ENCODE peak calls at places on chromosomes 7 and 10, in seven cellular contexts. U, N, P, D, M, W and C are unnamed samples. For H3K4me1, the result is how much of the 10 kb centered on the place peaks cover.

GRCh38 chr10:110609592-110609991 is 34.5 kb upstream of the RBM20 start:
- DNase-seq in N (peak), P (no peak), D (peak), W (no peak), M (peak), U (no peak), C (no peak)

GRCh38 chr10:78567680-78568453 is 500.9 kb upstream of the ZMIZ1 start:
- DNase-seq in D (no peak), P (no peak), M (no peak), W (peak), U (no peak), N (peak), C (no peak)

GRCh38 chr7:32532086-32532485 is 36.8 kb downstream of the AVL9 start:
- DNase-seq in U (no peak), W (no peak), M (no peak), N (peak), D (no peak), P (no peak), C (no peak)

GRCh38 chr10:69377191-69377590 is 39.5 kb downstream of the TACR2 start:
- DNase-seq in N (no peak), D (no peak), U (no peak), W (no peak), M (no peak), P (no peak), C (no peak)

GRCh38 chr10:27285093-27285492 is 44.5 kb upstream of the ACBD5 start:
- DNase-seq in N (peak), W (no peak), D (peak), U (no peak), M (peak), P (peak), C (peak)

GRCh38 chr7:17690030-17690429 is 250.3 kb downstream of the SNX13 start:
- DNase-seq in U (no peak), M (no peak), N (peak), D (peak), W (peak), P (peak), C (peak)

GRCh38 chr7:87984088-87984487 is 50.0 kb downstream of the ADAM22 start:
- DNase-seq in M (no peak), D (no peak), U (no peak), P (no peak), N (no peak), W (no peak), C (no peak)

GRCh38 chr10:25076501-25077197 is 60.2 kb downstream of the THNSL1 start:
- DNase-seq in N (no peak), M (no peak), U (no peak), W (no peak), P (no peak), D (no peak), C (no peak)

GRCh38 chr10:51397695-51398094 is 301.7 kb downstream of the CSTF2T start:
- DNase-seq in U (peak), M (no peak), N (peak), P (peak), W (peak), D (no peak), C (peak)

GRCh38 chr7:2353650-2354172 is 916 bp upstream of the EIF3B start:
- DNase-seq in U (peak), N (peak), D (peak), M (peak), P (peak), W (peak), C (peak)

GRCh38 chr7:2354173-2355078 is at the start of gene EIF3B:
- DNase-seq in P (peak), D (peak), M (peak), N (peak), U (peak), W (peak), C (peak)

GRCh38 chr7:2355079-2356008 is 717 bp downstream of the EIF3B start:
- DNase-seq in P (peak), N (no peak), M (peak), U (peak), W (no peak), D (peak), C (peak)

GRCh38 chr7:2353113-2353512 is 1.5 kb upstream of the EIF3B start:
- DNase-seq in M (no peak), P (no peak), D (no peak), N (no peak), U (no peak), W (no peak), C (no peak)

DNA sequence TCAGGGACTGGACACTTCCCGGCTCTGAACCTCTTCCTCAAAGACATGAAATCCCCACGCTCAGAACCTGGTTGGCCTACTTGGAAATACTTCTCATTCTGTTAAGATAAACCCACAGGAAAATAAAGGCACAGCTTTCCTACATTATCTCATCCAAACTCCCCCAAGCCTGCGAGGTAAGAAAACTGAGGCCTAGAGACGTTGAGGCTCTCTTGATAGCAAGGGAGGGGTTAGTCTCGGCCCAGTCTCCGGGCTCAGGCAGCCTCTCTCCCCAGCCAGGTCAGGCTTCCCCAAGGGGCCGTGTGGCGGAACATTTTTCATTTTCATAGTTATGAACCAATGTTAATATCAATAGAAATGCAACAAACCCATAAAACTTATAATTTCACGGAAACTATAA is 4.6 kb upstream of the EIF3B start:
- DNase-seq in P (no peak), D (no peak), U (no peak), W (no peak), M (no peak), N (no peak), C (no peak)
- H3K4me1 ChIP-seq in P (under half), D (under half), U (under half), W (under half), M (under half), N (under half), C (under half)

GRCh38 chr7:29229056-29229455 is 34.5 kb downstream of the CHN2 start:
- DNase-seq in M (no peak), P (no peak), D (no peak), N (no peak), U (no peak), W (no peak), C (no peak)
- H3K4me1 ChIP-seq in M (under half), P (under half), D (under half), N (under half), U (under half), W (under half), C (under half)

DNA sequence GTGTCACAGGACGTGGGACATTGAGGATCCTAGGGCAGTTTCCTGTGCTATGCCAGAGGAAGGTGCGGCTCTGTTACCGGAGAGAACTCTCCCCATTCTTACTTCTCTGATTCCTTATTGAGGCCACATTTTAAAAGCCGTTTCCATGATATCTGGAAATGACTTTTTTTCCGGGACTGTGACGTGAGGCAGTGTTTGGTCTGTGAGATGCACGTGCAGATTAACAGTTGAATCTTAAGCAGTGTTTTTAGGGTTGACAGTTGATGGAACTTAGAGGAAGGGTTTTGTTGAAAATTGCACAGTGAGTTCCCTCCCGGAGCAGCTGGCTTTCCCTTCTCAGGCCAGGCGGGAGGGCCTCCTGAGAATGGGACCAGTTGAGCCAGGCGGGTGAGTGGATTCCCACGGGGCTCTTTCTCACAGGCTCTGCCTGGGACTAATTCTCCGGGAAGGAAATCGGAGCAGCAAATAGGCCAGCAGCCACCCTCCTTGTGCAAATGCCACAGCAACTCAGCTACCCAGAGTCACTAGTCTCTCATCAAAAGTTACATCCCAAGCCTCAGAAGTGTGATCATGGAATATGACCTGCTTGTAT is 125.3 kb downstream of the TACC2 start:
- DNase-seq in M (no peak), N (peak), P (no peak), W (peak), U (peak), D (no peak), C (peak)
- H3K4me1 ChIP-seq in M (half or more), N (under half), P (under half), W (under half), U (under half), D (half or more), C (under half)

GRCh38 chr7:101891936-101892640 is 74.7 kb downstream of the CUX1 start:
- DNase-seq in M (no peak), U (no peak), W (no peak), D (peak), P (no peak), N (no peak), C (no peak)
- H3K4me1 ChIP-seq in M (under half), U (under half), W (under half), D (half or more), P (under half), N (under half), C (under half)

GRCh38 chr7:12028508-12028907 is 182.6 kb upstream of the TMEM106B start:
- DNase-seq in D (no peak), M (no peak), P (no peak), W (no peak), N (no peak), U (no peak), C (no peak)
- H3K4me1 ChIP-seq in D (under half), M (under half), P (under half), W (under half), N (under half), U (under half), C (under half)

DNA sequence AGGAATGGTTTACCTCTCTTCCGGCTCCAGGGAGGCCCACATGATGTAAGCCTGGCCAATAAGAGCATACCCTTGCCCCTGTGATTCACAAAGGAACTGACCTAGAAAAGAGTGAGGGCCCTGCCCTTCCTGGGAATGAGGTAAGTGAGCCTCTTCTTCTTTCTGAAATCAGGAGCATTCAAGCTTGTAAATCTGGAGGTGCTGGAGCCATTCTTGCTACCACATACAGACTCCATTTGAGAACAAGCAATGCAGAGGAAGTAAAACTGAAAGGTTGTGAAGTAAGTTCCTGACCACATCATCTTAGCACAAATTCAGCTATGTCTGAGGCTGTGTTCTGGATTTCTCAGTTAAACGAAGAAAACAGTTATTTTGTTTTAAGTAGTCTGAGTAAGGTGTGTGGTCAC is 132.2 kb downstream of the CD36 start:
- DNase-seq in D (peak), W (no peak), N (no peak), P (no peak), U (no peak), M (no peak), C (no peak)
- H3K4me1 ChIP-seq in D (half or more), W (under half), N (under half), P (under half), U (under half), M (under half), C (under half)

GRCh38 chr10:119658274-119658673 is 7.1 kb downstream of the BAG3 start:
- DNase-seq in W (peak), N (peak), D (peak), M (peak), P (peak), U (peak), C (peak)
- H3K4me1 ChIP-seq in W (under half), N (half or more), D (half or more), M (under half), P (half or more), U (half or more), C (half or more)

GRCh38 chr10:4763513-4763912 is 62.5 kb upstream of the AKR1E2 start:
- DNase-seq in D (no peak), P (no peak), U (no peak), N (no peak), M (no peak), W (no peak), C (no peak)

GRCh38 chr10:4765428-4765827 is 60.6 kb upstream of the AKR1E2 start:
- DNase-seq in W (no peak), N (peak), P (peak), U (no peak), D (no peak), M (no peak), C (no peak)

GRCh38 chr10:4763960-4764428 is 62.0 kb upstream of the AKR1E2 start:
- DNase-seq in D (no peak), P (peak), N (peak), M (no peak), U (no peak), W (no peak), C (peak)

GRCh38 chr10:4766449-4766848 is 59.6 kb upstream of the AKR1E2 start:
- DNase-seq in W (no peak), U (no peak), P (peak), D (no peak), N (peak), M (no peak), C (no peak)

GRCh38 chr10:4767033-4767814 is 58.8 kb upstream of the AKR1E2 start:
- DNase-seq in D (peak), M (peak), U (no peak), N (peak), P (peak), W (no peak), C (peak)
- H3K4me1 ChIP-seq in D (under half), M (under half), U (under half), N (half or more), P (half or more), W (under half), C (half or more)

GRCh38 chr7:50660040-50660829 is 95.0 kb upstream of the DDC start:
- DNase-seq in P (no peak), U (peak), D (no peak), N (no peak), W (peak), M (no peak), C (no peak)
- H3K4me1 ChIP-seq in P (under half), U (under half), D (under half), N (under half), W (under half), M (under half), C (under half)

GRCh38 chr10:92839191-92840085 is 8.9 kb upstream of the EXOC6 start:
- DNase-seq in D (peak), P (no peak), N (no peak), M (peak), W (peak), U (peak), C (peak)
- H3K4me1 ChIP-seq in D (under half), P (under half), N (under half), M (under half), W (under half), U (under half), C (under half)